ENCODE peak calls at places on chromosome 22, in eight cellular contexts. I, T, Y, G, O, N, F and B are unnamed samples.

GRCh38 chr22:48338793-48339705 is 1488.6 kb downstream of the BRD1 start:
- DNase-seq in I (no peak), T (no peak), Y (no peak), G (no peak), O (peak; percentile 44), N (no peak), F (no peak), B (no peak)

GRCh38 chr22:20940178-20940790 is 23.1 kb downstream of the CRKL start:
- DNase-seq in I (no peak), T (no peak), Y (no peak), G (no peak), O (no peak), N (no peak), F (no peak), B (no peak)

GRCh38 chr22:21009638-21010425 is 5.1 kb upstream of the P2RX6 start:
- DNase-seq in I (no peak), T (peak; percentile 26), Y (no peak), G (peak; percentile 63), O (no peak), N (no peak), F (no peak), B (no peak)

GRCh38 chr22:31272522-31273446 is 19.5 kb downstream of the PIK3IP1 start:
- DNase-seq in I (peak; percentile 47), T (peak; percentile 55), Y (peak; percentile 6), G (peak; percentile 75), O (peak; percentile 48), N (no peak), F (no peak), B (peak; percentile 29)

GRCh38 chr22:39939830-39940229 is 20.4 kb upstream of the TMA7B start:
- DNase-seq in I (no peak), T (no peak), Y (no peak), G (no peak), O (no peak), N (no peak), F (no peak), B (no peak)

GRCh38 chr22:45207981-45208664 is 32.6 kb downstream of the KIAA0930 start:
- DNase-seq in I (no peak), T (no peak), Y (no peak), G (no peak), O (peak; percentile 61), N (no peak), F (no peak), B (no peak)

GRCh38 chr22:47017245-47017644 is 254.8 kb downstream of the TBC1D22A start:
- DNase-seq in I (no peak), T (no peak), Y (no peak), G (no peak), O (peak; percentile 73), N (no peak), F (no peak), B (no peak)

GRCh38 chr22:29344137-29344536 is 28.6 kb upstream of the RASL10A start:
- DNase-seq in I (no peak), T (no peak), Y (no peak), G (no peak), O (no peak), N (no peak), F (peak; percentile 55), B (peak; percentile 93)

GRCh38 chr22:34781676-34782075 is 284.3 kb upstream of the ISX start:
- DNase-seq in I (no peak), T (no peak), Y (no peak), G (no peak), O (no peak), N (no peak), F (no peak), B (no peak)

GRCh38 chr22:50305658-50306566 is 1.5 kb downstream of the PLXNB2 start:
- DNase-seq in I (peak; percentile 59), T (no peak), Y (no peak), G (peak; percentile 69), O (peak; percentile 96), N (no peak), F (peak; percentile 55), B (peak; percentile 64)

GRCh38 chr22:41939981-41940852 is 6.7 kb downstream of the CENPM start:
- DNase-seq in I (no peak), T (peak; percentile 98), Y (no peak), G (peak; percentile 98), O (no peak), N (peak; percentile 40), F (no peak), B (no peak)

GRCh38 chr22:29946220-29946619 is 63.2 kb downstream of the MTMR3 start:
- DNase-seq in I (no peak), T (no peak), Y (no peak), G (no peak), O (no peak), N (no peak), F (no peak), B (no peak)

GRCh38 chr22:48820481-48821345 is 1007.0 kb downstream of the BRD1 start:
- DNase-seq in I (no peak), T (no peak), Y (no peak), G (no peak), O (no peak), N (no peak), F (no peak), B (no peak)

GRCh38 chr22:38748487-38749136 is 7.2 kb downstream of the SUN2 start:
- DNase-seq in I (no peak), T (no peak), Y (no peak), G (no peak), O (no peak), N (no peak), F (no peak), B (no peak)

GRCh38 chr22:27151407-27151806 is 494.0 kb downstream of the MIAT start:
- DNase-seq in I (no peak), T (no peak), Y (no peak), G (peak; percentile 11), O (no peak), N (no peak), F (no peak), B (no peak)

GRCh38 chr22:38240734-38241252 is 32.0 kb downstream of the TMEM184B start:
- DNase-seq in I (peak; percentile 49), T (no peak), Y (no peak), G (no peak), O (no peak), N (no peak), F (peak; percentile 32), B (peak; percentile 74)

GRCh38 chr22:39132871-39133524 is 19.5 kb downstream of the CBX7 start:
- DNase-seq in I (no peak), T (no peak), Y (no peak), G (no peak), O (peak; percentile 59), N (no peak), F (no peak), B (no peak)

GRCh38 chr22:46867106-46867505 is 104.7 kb downstream of the TBC1D22A start:
- DNase-seq in I (no peak), T (no peak), Y (no peak), G (no peak), O (no peak), N (no peak), F (no peak), B (no peak)

GRCh38 chr22:27752771-27753170 is 48.8 kb downstream of the MN1 start:
- DNase-seq in I (peak; percentile 57), T (no peak), Y (no peak), G (no peak), O (peak; percentile 93), N (no peak), F (no peak), B (peak; percentile 70)

GRCh38 chr22:47373648-47374272 is 611.3 kb downstream of the TBC1D22A start:
- DNase-seq in I (no peak), T (no peak), Y (no peak), G (no peak), O (peak; percentile 42), N (no peak), F (no peak), B (no peak)

GRCh38 chr22:42613869-42614268 is 814 bp downstream of the POLDIP3 start:
- DNase-seq in I (no peak), T (no peak), Y (no peak), G (no peak), O (no peak), N (no peak), F (no peak), B (no peak)

GRCh38 chr22:46965552-46966494 is 203.4 kb downstream of the TBC1D22A start:
- DNase-seq in I (no peak), T (no peak), Y (no peak), G (no peak), O (no peak), N (no peak), F (no peak), B (no peak)

GRCh38 chr22:24124247-24124646 is 57.0 kb upstream of the SUSD2 start:
- DNase-seq in I (no peak), T (no peak), Y (no peak), G (no peak), O (no peak), N (no peak), F (no peak), B (no peak)

GRCh38 chr22:41482319-41482935 is 13.5 kb downstream of the ACO2 start:
- DNase-seq in I (no peak), T (no peak), Y (no peak), G (no peak), O (peak; percentile 9), N (no peak), F (no peak), B (no peak)

GRCh38 chr22:26949193-26949592 is 291.8 kb downstream of the MIAT start:
- DNase-seq in I (peak; percentile 17), T (no peak), Y (no peak), G (peak; percentile 29), O (peak; percentile 76), N (no peak), F (no peak), B (no peak)

GRCh38 chr22:19229600-19229999 is 51.1 kb upstream of the SLC25A1 start:
- DNase-seq in I (no peak), T (no peak), Y (no peak), G (no peak), O (no peak), N (no peak), F (no peak), B (no peak)

GRCh38 chr22:38353701-38354100 is 36.5 kb upstream of the CSNK1E start:
- DNase-seq in I (no peak), T (no peak), Y (no peak), G (no peak), O (no peak), N (no peak), F (no peak), B (no peak)

GRCh38 chr22:27880778-27881394 is 38.2 kb downstream of the PITPNB start:
- DNase-seq in I (peak; percentile 44), T (peak; percentile 44), Y (peak; percentile 12), G (peak; percentile 76), O (no peak), N (no peak), F (no peak), B (no peak)

GRCh38 chr22:37289156-37289735 is 6.9 kb downstream of the CYTH4 start:
- DNase-seq in I (no peak), T (no peak), Y (no peak), G (no peak), O (no peak), N (no peak), F (no peak), B (no peak)

GRCh38 chr22:43293661-43294392 is 49.3 kb downstream of the SCUBE1 start:
- DNase-seq in I (peak; percentile 43), T (no peak), Y (no peak), G (no peak), O (no peak), N (no peak), F (peak; percentile 4), B (peak; percentile 80)

GRCh38 chr22:41902016-41902415 is 12.9 kb downstream of the SHISA8 start:
- DNase-seq in I (no peak), T (no peak), Y (no peak), G (no peak), O (no peak), N (no peak), F (no peak), B (no peak)